ENCODE peak calls at places on chromosomes 13 and 19, in seven cellular contexts. L is fibroblast of lung, X is thyroid gland, I is ascending aorta, Z is small intestine, B is tibial nerve, P is PC-9. H is an unnamed sample.

GRCh38 chr19:10061717-10062310 is 24.3 kb upstream of the SHFL start:
- DNase-seq in L (no peak), X (no peak), I (no peak), Z (no peak), B (no peak), P (no peak), H (no peak)

GRCh38 chr19:10874019-10874418 is 2.7 kb downstream of the CARM1 start:
- DNase-seq in L (no peak), X (no peak), I (no peak), Z (peak), B (no peak), P (peak), H (no peak)

GRCh38 chr13:46523972-46524737 is 28.8 kb upstream of the LRCH1 start:
- DNase-seq in L (no peak), X (no peak), I (no peak), Z (no peak), B (no peak), P (no peak), H (no peak)

GRCh38 chr13:98094678-98095266 is 48.1 kb upstream of the FARP1 start:
- DNase-seq in L (peak), X (no peak), I (no peak), Z (no peak), B (no peak), P (no peak), H (no peak)

GRCh38 chr13:87147076-87147475 is 524.1 kb upstream of the SLITRK5 start:
- DNase-seq in L (peak), X (no peak), I (no peak), Z (no peak), B (no peak), P (no peak), H (no peak)

GRCh38 chr19:44848036-44848804 is 2.1 kb downstream of the NECTIN2 start:
- DNase-seq in L (peak), X (no peak), I (no peak), Z (no peak), B (no peak), P (no peak), H (no peak)

GRCh38 chr19:47514151-47514868 is 553 bp downstream of the NAPA start:
- DNase-seq in L (no peak), X (peak), I (no peak), Z (no peak), B (no peak), P (no peak), H (no peak)

GRCh38 chr13:64551755-64552154 is 2678.4 kb downstream of the PCDH9 start:
- DNase-seq in L (peak), X (no peak), I (no peak), Z (no peak), B (no peak), P (peak), H (no peak)

GRCh38 chr19:9917322-9917721 is 19.0 kb downstream of the OLFM2 start:
- DNase-seq in L (peak), X (peak), I (no peak), Z (peak), B (no peak), P (no peak), H (no peak)

GRCh38 chr19:38247734-38248268 is 8.4 kb downstream of the PPP1R14A start:
- DNase-seq in L (peak), X (no peak), I (no peak), Z (peak), B (no peak), P (no peak), H (no peak)

GRCh38 chr19:22634450-22634827 is 315 bp downstream of the ZNF492 start:
- DNase-seq in L (no peak), X (no peak), I (no peak), Z (no peak), B (no peak), P (no peak), H (no peak)

GRCh38 chr13:51015973-51016372 is 95.1 kb downstream of the C13orf42 start:
- DNase-seq in L (no peak), X (no peak), I (no peak), Z (no peak), B (no peak), P (no peak), H (no peak)

GRCh38 chr19:51607077-51607476 is 23.1 kb downstream of the SIGLEC5 start:
- DNase-seq in L (no peak), X (no peak), I (no peak), Z (no peak), B (no peak), P (no peak), H (no peak)

GRCh38 chr13:95834134-95834765 is 157.3 kb downstream of the DNAJC3 start:
- DNase-seq in L (peak), X (peak), I (no peak), Z (peak), B (peak), P (peak), H (peak)

GRCh38 chr13:45143346-45143751 is 23.0 kb downstream of the GTF2F2 start:
- DNase-seq in L (peak), X (no peak), I (no peak), Z (no peak), B (no peak), P (peak), H (no peak)

GRCh38 chr13:85386424-85386823 is 412.8 kb downstream of the SLITRK6 start:
- DNase-seq in L (peak), X (no peak), I (no peak), Z (no peak), B (no peak), P (no peak), H (no peak)

GRCh38 chr13:79407349-79407979 is 1.4 kb upstream of the RBM26 start:
- DNase-seq in L (no peak), X (no peak), I (no peak), Z (no peak), B (no peak), P (no peak), H (no peak)

GRCh38 chr19:32936065-32936464 is 35.7 kb downstream of the CEP89 start:
- DNase-seq in L (no peak), X (no peak), I (no peak), Z (no peak), B (no peak), P (no peak), H (no peak)

GRCh38 chr13:84607614-84608013 is 725.3 kb upstream of the SLITRK1 start:
- DNase-seq in L (peak), X (peak), I (no peak), Z (no peak), B (no peak), P (no peak), H (peak)

GRCh38 chr13:39590466-39591036 is 12.4 kb downstream of the LHFPL6 start:
- DNase-seq in L (no peak), X (no peak), I (no peak), Z (no peak), B (no peak), P (no peak), H (no peak)

GRCh38 chr13:99572131-99572530 is 70.9 kb downstream of the TM9SF2 start:
- DNase-seq in L (peak), X (no peak), I (no peak), Z (no peak), B (no peak), P (no peak), H (no peak)

GRCh38 chr13:48892311-48892710 is 83.4 kb upstream of the FNDC3A start:
- DNase-seq in L (peak), X (no peak), I (no peak), Z (no peak), B (no peak), P (peak), H (peak)

GRCh38 chr13:32415019-32415418 is 12.9 kb downstream of the N4BP2L1 start:
- DNase-seq in L (no peak), X (no peak), I (no peak), Z (no peak), B (no peak), P (no peak), H (no peak)

GRCh38 chr13:64371045-64371444 is 2859.1 kb downstream of the PCDH9 start:
- DNase-seq in L (peak), X (no peak), I (no peak), Z (no peak), B (no peak), P (peak), H (no peak)

GRCh38 chr19:4210166-4210731 is 19.1 kb upstream of the EBI3 start:
- DNase-seq in L (no peak), X (no peak), I (no peak), Z (no peak), B (no peak), P (no peak), H (no peak)

GRCh38 chr13:64556391-64556790 is 2673.7 kb downstream of the PCDH9 start:
- DNase-seq in L (peak), X (no peak), I (no peak), Z (no peak), B (no peak), P (no peak), H (peak)

GRCh38 chr13:94956407-94957110 is 244.2 kb upstream of the SOX21 start:
- DNase-seq in L (peak), X (no peak), I (no peak), Z (no peak), B (no peak), P (no peak), H (no peak)

GRCh38 chr19:6476155-6476895 is 5.3 kb downstream of the DENND1C start:
- DNase-seq in L (peak), X (peak), I (no peak), Z (peak), B (no peak), P (no peak), H (peak)

DNA sequence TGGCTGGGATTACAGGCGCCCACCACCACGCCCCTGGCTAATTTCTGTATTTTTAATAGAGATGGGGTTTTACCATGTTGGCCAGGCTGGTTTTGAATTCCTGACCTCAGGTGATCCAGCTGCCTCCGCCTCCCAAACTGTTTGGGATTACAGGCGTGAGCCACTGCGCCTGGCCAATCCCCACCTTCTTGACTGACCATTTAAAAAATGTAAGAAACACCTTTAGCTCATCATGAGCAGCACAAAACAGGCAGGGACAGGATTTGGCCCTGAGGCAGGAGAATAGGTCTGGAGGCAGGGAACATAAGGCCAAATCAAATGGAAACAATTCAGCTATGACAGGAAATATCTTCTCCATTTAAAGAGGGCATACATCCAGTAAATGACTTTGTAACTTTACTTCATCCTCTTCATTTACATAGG is 1.4 kb upstream of the MPV17L2 start:
- DNase-seq in L (no peak), X (peak), I (no peak), Z (no peak), B (no peak), P (no peak), H (no peak)
- H3K4me3 ChIP-seq in L (peak), X (peak), I (peak), Z (no peak), B (peak), P (peak), H (peak)

GRCh38 chr13:111129465-111130110 is 14.5 kb downstream of the ARHGEF7 start:
- DNase-seq in L (no peak), X (no peak), I (no peak), Z (no peak), B (no peak), P (no peak), H (no peak)
- H3K4me3 ChIP-seq in L (no peak), X (no peak), I (no peak), Z (no peak), B (no peak), P (no peak), H (no peak)

DNA sequence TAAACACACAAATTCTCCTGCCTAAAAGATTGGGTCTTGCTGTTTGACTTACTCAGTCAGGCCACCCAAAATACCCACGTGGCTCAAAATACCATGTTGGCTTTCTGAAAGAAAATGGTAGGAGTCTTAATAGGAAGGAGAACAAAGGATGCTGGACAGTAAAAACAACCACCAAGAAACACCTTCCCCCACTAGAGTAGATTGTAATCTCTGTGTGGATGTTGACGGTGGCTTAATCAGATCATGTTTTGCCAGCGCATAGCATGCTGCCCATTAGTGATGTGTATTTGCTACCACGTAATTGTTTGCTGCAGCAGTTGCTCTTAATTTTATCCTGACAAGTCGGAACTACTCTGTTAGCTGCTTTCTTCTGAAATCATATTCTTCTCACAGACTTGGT is 1229.3 kb upstream of the SLC10A2 start:
- DNase-seq in L (no peak), X (no peak), I (no peak), Z (no peak), B (no peak), P (no peak), H (no peak)
- H3K4me3 ChIP-seq in L (no peak), X (no peak), I (no peak), Z (no peak), B (no peak), P (no peak), H (no peak)

GRCh38 chr19:19407640-19407933 is 2.1 kb downstream of the GATAD2A start:
- DNase-seq in L (no peak), X (no peak), I (no peak), Z (no peak), B (no peak), P (no peak), H (no peak)
- H3K4me3 ChIP-seq in L (peak), X (peak), I (peak), Z (peak), B (peak), P (peak), H (no peak)

GRCh38 chr13:29901714-29902631 is 51.6 kb upstream of the UBL3 start:
- DNase-seq in L (peak), X (peak), I (no peak), Z (peak), B (no peak), P (peak), H (peak)
- H3K4me3 ChIP-seq in L (no peak), X (no peak), I (no peak), Z (no peak), B (no peak), P (peak), H (no peak)